ENCODE peak calls at places on chromosomes 2 and 18, in four cellular contexts. O is B cell, T is GM10248, X is COR-L47. K is an unnamed sample.

GRCh38 chr18:49959176-49959575 is 145.8 kb upstream of the ACAA2 start:
- DNase-seq in O (no peak), T (peak; percentile 27), X (no peak), K (no peak)

GRCh38 chr2:17208511-17208910 is 309.7 kb downstream of the RAD51AP2 start:
- DNase-seq in O (no peak), T (no peak), X (no peak), K (no peak)

GRCh38 chr2:230714122-230714453 is 1.4 kb downstream of the CAB39 start:
- DNase-seq in O (peak; percentile 23), T (peak; percentile 60), X (no peak), K (peak; percentile 39)

GRCh38 chr18:3411854-3412268 is 38.1 kb upstream of the TGIF1 start:
- DNase-seq in O (peak; percentile 72), T (no peak), X (no peak), K (no peak)

GRCh38 chr2:25076749-25077148 is 34.9 kb downstream of the EFR3B start:
- DNase-seq in O (no peak), T (no peak), X (no peak), K (no peak)

GRCh38 chr2:69196327-69197117 is 183.5 kb downstream of the ANTXR1 start:
- DNase-seq in O (no peak), T (no peak), X (no peak), K (no peak)

GRCh38 chr2:201072201-201072530 is 365 bp downstream of the NDUFB3 start:
- DNase-seq in O (no peak), T (no peak), X (no peak), K (no peak)

GRCh38 chr2:101113441-101114267 is 37.5 kb downstream of the TBC1D8 start:
- DNase-seq in O (no peak), T (no peak), X (peak; percentile 56), K (peak; percentile 69)

GRCh38 chr2:39741871-39742270 is 37.2 kb downstream of the THUMPD2 start:
- DNase-seq in O (no peak), T (no peak), X (no peak), K (no peak)

GRCh38 chr2:160303076-160303475 is 103.0 kb upstream of the ITGB6 start:
- DNase-seq in O (no peak), T (no peak), X (no peak), K (no peak)

GRCh38 chr2:64762301-64762997 is 108.7 kb upstream of the SERTAD2 start:
- DNase-seq in O (no peak), T (no peak), X (no peak), K (no peak)

GRCh38 chr2:122329266-122329665 is 573.8 kb downstream of the TSN start:
- DNase-seq in O (no peak), T (no peak), X (no peak), K (no peak)

GRCh38 chr2:232479341-232480200 is 8.1 kb downstream of the ECEL1 start:
- DNase-seq in O (no peak), T (no peak), X (no peak), K (no peak)

GRCh38 chr2:177983183-177983788 is 89.3 kb downstream of the PDE11A start:
- DNase-seq in O (peak; percentile 23), T (peak; percentile 42), X (peak; percentile 57), K (peak; percentile 41)

GRCh38 chr2:239660390-239661228 is 259.8 kb upstream of the HDAC4 start:
- DNase-seq in O (no peak), T (no peak), X (no peak), K (no peak)

GRCh38 chr18:64245461-64245860 is 96.6 kb upstream of the LINC00305 start:
- DNase-seq in O (no peak), T (no peak), X (no peak), K (no peak)

GRCh38 chr2:174510583-174511189 is 23.9 kb upstream of the GPR155 start:
- DNase-seq in O (no peak), T (no peak), X (no peak), K (no peak)

GRCh38 chr2:41837610-41838009 is 210.2 kb upstream of the PKDCC start:
- DNase-seq in O (no peak), T (no peak), X (no peak), K (no peak)

GRCh38 chr2:144507441-144508161 is 12.3 kb downstream of the ZEB2 start:
- DNase-seq in O (no peak), T (no peak), X (no peak), K (no peak)